ENCODE peak calls at places on chromosomes 3 and 15, in eight cellular contexts. H, J, V, B, C, T, R and S are unnamed samples.

GRCh38 chr3:59690886-59691285 is 641.1 kb upstream of the CFAP20DC start:
- DNase-seq in H (no peak), J (no peak), V (no peak), B (no peak), C (no peak), T (no peak), R (no peak), S (no peak)

GRCh38 chr15:48178612-48178931 is 477 bp upstream of the MYEF2 start:
- DNase-seq in H (no peak), J (no peak), V (no peak), B (no peak), C (no peak), T (no peak), R (no peak), S (no peak)

GRCh38 chr3:111577798-111578685 is 17.1 kb downstream of the ZBED2 start:
- DNase-seq in H (no peak), J (peak), V (no peak), B (no peak), C (peak), T (peak), R (no peak), S (no peak)

GRCh38 chr15:73927003-73927475 is 777 bp downstream of the LOXL1 start:
- DNase-seq in H (no peak), J (peak), V (no peak), B (no peak), C (no peak), T (no peak), R (no peak), S (no peak)

GRCh38 chr3:39260957-39261356 is 18.9 kb downstream of the CX3CR1 start:
- DNase-seq in H (peak), J (peak), V (peak), B (no peak), C (peak), T (peak), R (peak), S (no peak)

GRCh38 chr3:185687479-185687878 is 101.4 kb downstream of the SENP2 start:
- DNase-seq in H (no peak), J (no peak), V (no peak), B (no peak), C (peak), T (no peak), R (no peak), S (no peak)

GRCh38 chr15:65189102-65189740 is 4.1 kb upstream of the CLPX start:
- DNase-seq in H (no peak), J (peak), V (no peak), B (no peak), C (peak), T (peak), R (no peak), S (no peak)

GRCh38 chr3:73604491-73604890 is 20.2 kb downstream of the PDZRN3 start:
- DNase-seq in H (no peak), J (no peak), V (no peak), B (no peak), C (peak), T (no peak), R (no peak), S (no peak)

GRCh38 chr3:128054363-128054762 is 2.1 kb downstream of the SEC61A1 start:
- DNase-seq in H (no peak), J (no peak), V (no peak), B (no peak), C (no peak), T (peak), R (no peak), S (no peak)

GRCh38 chr15:26759991-26760390 is 12.9 kb downstream of the GABRB3 start:
- DNase-seq in H (no peak), J (no peak), V (no peak), B (no peak), C (no peak), T (no peak), R (no peak), S (no peak)